ENCODE peak calls at places on chromosomes 6 and 20, in seven cellular contexts. J is heart right ventricle; O is SW480; K is H4; Q is HEK293T; D is choroid plexus epithelial cell; W is CD4-positive, alpha-beta T cell. I is an unnamed sample.

GRCh38 chr6:26295691-26296555 is 69.1 kb upstream of the BTN3A2 start:
- DNase-seq in J (no peak), O (peak), K (peak), Q (no peak), D (peak), W (no peak), I (no peak)

GRCh38 chr6:167932468-167933276 is 64.8 kb upstream of the KIF25 start:
- DNase-seq in J (no peak), O (peak), K (no peak), Q (no peak), D (peak), W (no peak), I (no peak)

GRCh38 chr6:44139351-44139743 is 12.0 kb downstream of the TMEM63B start:
- DNase-seq in J (no peak), O (no peak), K (no peak), Q (no peak), D (no peak), W (no peak), I (no peak)

GRCh38 chr6:47134476-47135189 is 92.5 kb upstream of the ADGRF1 start:
- DNase-seq in J (no peak), O (peak), K (peak), Q (peak), D (peak), W (no peak), I (no peak)

GRCh38 chr20:53907968-53908751 is 162.2 kb downstream of the BCAS1 start:
- DNase-seq in J (no peak), O (no peak), K (no peak), Q (no peak), D (no peak), W (no peak), I (no peak)

GRCh38 chr20:50308513-50309279 is 118.1 kb downstream of the CEBPB start:
- DNase-seq in J (peak), O (no peak), K (peak), Q (no peak), D (peak), W (no peak), I (no peak)

GRCh38 chr20:25053207-25054132 is 4.5 kb downstream of the ACSS1 start:
- DNase-seq in J (peak), O (no peak), K (no peak), Q (no peak), D (peak), W (no peak), I (no peak)

GRCh38 chr6:14658909-14659561 is 541.5 kb downstream of the CD83 start:
- DNase-seq in J (no peak), O (no peak), K (no peak), Q (no peak), D (no peak), W (no peak), I (no peak)

GRCh38 chr20:58604410-58604881 is 46.6 kb upstream of the STX16 start:
- DNase-seq in J (no peak), O (no peak), K (no peak), Q (no peak), D (no peak), W (no peak), I (no peak)

GRCh38 chr6:89212472-89212871 is 4.7 kb downstream of the GABRR1 start:
- DNase-seq in J (no peak), O (no peak), K (no peak), Q (no peak), D (no peak), W (no peak), I (no peak)